ENCODE peak calls at places on chromosomes 6 and 20, in six cellular contexts. One of them, this sample, is unnamed. For H3K9me3 and H3K27me3, the result is how much of the 10 kb centered on the place peaks cover.

GRCh38 chr6:54291146-54291545 is 17.1 kb upstream of the TINAG start:
- DNase-seq in aorta: no peak
- DNase-seq in naive thymus-derived CD4-positive, alpha-beta T cell: no peak
- DNase-seq in osteoblast: peak
- DNase-seq in pancreas: no peak
- DNase-seq in CD8-positive, alpha-beta T cell: no peak
- DNase-seq in this sample: no peak

GRCh38 chr6:163768905-163769304 is 354.4 kb downstream of the QKI start:
- DNase-seq in CD8-positive, alpha-beta T cell: no peak
- DNase-seq in naive thymus-derived CD4-positive, alpha-beta T cell: no peak
- DNase-seq in aorta: no peak
- DNase-seq in osteoblast: no peak
- DNase-seq in pancreas: no peak
- DNase-seq in this sample: no peak

GRCh38 chr6:44133003-44133931 is 5.9 kb downstream of the TMEM63B start:
- DNase-seq in aorta: peak
- DNase-seq in naive thymus-derived CD4-positive, alpha-beta T cell: no peak
- DNase-seq in osteoblast: peak
- DNase-seq in pancreas: no peak
- DNase-seq in CD8-positive, alpha-beta T cell: no peak
- DNase-seq in this sample: no peak

GRCh38 chr20:23889775-23890187 is 10.2 kb upstream of the CST5 start:
- DNase-seq in CD8-positive, alpha-beta T cell: peak
- DNase-seq in naive thymus-derived CD4-positive, alpha-beta T cell: peak
- DNase-seq in pancreas: peak
- DNase-seq in aorta: no peak
- DNase-seq in osteoblast: peak
- DNase-seq in this sample: peak

GRCh38 chr20:62117658-62118057 is 4.6 kb upstream of the LSM14B start:
- DNase-seq in pancreas: no peak
- DNase-seq in CD8-positive, alpha-beta T cell: peak
- DNase-seq in aorta: peak
- DNase-seq in naive thymus-derived CD4-positive, alpha-beta T cell: peak
- DNase-seq in osteoblast: peak
- DNase-seq in this sample: peak

GRCh38 chr20:8621021-8621420 is 447.9 kb upstream of the PLCB4 start:
- DNase-seq in osteoblast: no peak
- DNase-seq in pancreas: no peak
- DNase-seq in naive thymus-derived CD4-positive, alpha-beta T cell: no peak
- DNase-seq in CD8-positive, alpha-beta T cell: no peak
- DNase-seq in aorta: no peak
- DNase-seq in this sample: no peak

GRCh38 chr6:43682724-43683429 is 4.7 kb downstream of the MRPS18A start:
- DNase-seq in naive thymus-derived CD4-positive, alpha-beta T cell: no peak
- DNase-seq in osteoblast: no peak
- DNase-seq in CD8-positive, alpha-beta T cell: no peak
- DNase-seq in pancreas: no peak
- DNase-seq in aorta: no peak
- DNase-seq in this sample: no peak

GRCh38 chr20:23632711-23633573 is 4.8 kb downstream of the CST3 start:
- DNase-seq in osteoblast: peak
- DNase-seq in CD8-positive, alpha-beta T cell: no peak
- DNase-seq in pancreas: no peak
- DNase-seq in naive thymus-derived CD4-positive, alpha-beta T cell: no peak
- DNase-seq in aorta: no peak
- DNase-seq in this sample: no peak

GRCh38 chr20:50872562-50873288 is 58.5 kb downstream of the ADNP start:
- DNase-seq in aorta: peak
- DNase-seq in pancreas: no peak
- DNase-seq in naive thymus-derived CD4-positive, alpha-beta T cell: no peak
- DNase-seq in CD8-positive, alpha-beta T cell: no peak
- DNase-seq in osteoblast: peak
- DNase-seq in this sample: no peak

GRCh38 chr6:146598785-146599405 is at the start of gene ADGB:
- DNase-seq in pancreas: peak
- DNase-seq in aorta: peak
- DNase-seq in osteoblast: peak
- DNase-seq in CD8-positive, alpha-beta T cell: no peak
- DNase-seq in naive thymus-derived CD4-positive, alpha-beta T cell: no peak
- DNase-seq in this sample: no peak

GRCh38 chr6:47701374-47701773 is 3.0 kb downstream of the ADGRF4 start:
- DNase-seq in CD8-positive, alpha-beta T cell: no peak
- DNase-seq in osteoblast: no peak
- DNase-seq in pancreas: no peak
- DNase-seq in naive thymus-derived CD4-positive, alpha-beta T cell: no peak
- DNase-seq in aorta: no peak
- DNase-seq in this sample: peak

GRCh38 chr20:32007787-32008616 is 2.2 kb upstream of the CCM2L start:
- DNase-seq in osteoblast: no peak
- DNase-seq in aorta: no peak
- DNase-seq in naive thymus-derived CD4-positive, alpha-beta T cell: no peak
- DNase-seq in CD8-positive, alpha-beta T cell: no peak
- DNase-seq in pancreas: no peak
- DNase-seq in this sample: no peak

GRCh38 chr20:9068232-9068781 is 580 bp upstream of the PLCB4 start:
- DNase-seq in naive thymus-derived CD4-positive, alpha-beta T cell: no peak
- DNase-seq in aorta: peak
- DNase-seq in osteoblast: peak
- DNase-seq in pancreas: peak
- DNase-seq in CD8-positive, alpha-beta T cell: no peak
- DNase-seq in this sample: no peak

GRCh38 chr6:52352239-52353008 is 9.5 kb upstream of the PAQR8 start:
- DNase-seq in osteoblast: peak
- DNase-seq in CD8-positive, alpha-beta T cell: no peak
- DNase-seq in pancreas: peak
- DNase-seq in naive thymus-derived CD4-positive, alpha-beta T cell: no peak
- DNase-seq in aorta: peak
- DNase-seq in this sample: no peak

GRCh38 chr6:102474041-102474807 is 1080.7 kb downstream of the GRIK2 start:
- DNase-seq in CD8-positive, alpha-beta T cell: no peak
- DNase-seq in osteoblast: no peak
- DNase-seq in aorta: no peak
- DNase-seq in pancreas: no peak
- DNase-seq in naive thymus-derived CD4-positive, alpha-beta T cell: no peak
- DNase-seq in this sample: no peak

GRCh38 chr6:53718597-53719460 is 53.3 kb upstream of the KLHL31 start:
- DNase-seq in pancreas: peak
- DNase-seq in aorta: no peak
- DNase-seq in CD8-positive, alpha-beta T cell: no peak
- DNase-seq in osteoblast: no peak
- DNase-seq in naive thymus-derived CD4-positive, alpha-beta T cell: peak
- DNase-seq in this sample: peak

GRCh38 chr6:158938220-158938619 is 61.8 kb downstream of the RSPH3 start:
- DNase-seq in aorta: no peak
- DNase-seq in pancreas: no peak
- DNase-seq in CD8-positive, alpha-beta T cell: no peak
- DNase-seq in osteoblast: peak
- DNase-seq in naive thymus-derived CD4-positive, alpha-beta T cell: no peak
- DNase-seq in this sample: no peak

GRCh38 chr6:43310624-43311023 is 2.0 kb upstream of the CRIP3 start:
- DNase-seq in CD8-positive, alpha-beta T cell: no peak
- DNase-seq in naive thymus-derived CD4-positive, alpha-beta T cell: no peak
- DNase-seq in pancreas: no peak
- DNase-seq in osteoblast: no peak
- DNase-seq in aorta: no peak
- DNase-seq in this sample: no peak

GRCh38 chr6:157380458-157380778 is 572 bp upstream of the ZDHHC14 start:
- DNase-seq in naive thymus-derived CD4-positive, alpha-beta T cell: no peak
- DNase-seq in CD8-positive, alpha-beta T cell: no peak
- DNase-seq in osteoblast: no peak
- DNase-seq in pancreas: no peak
- DNase-seq in aorta: no peak
- DNase-seq in this sample: no peak

GRCh38 chr6:157380779-157381561 is at the start of gene ZDHHC14:
- DNase-seq in osteoblast: peak
- DNase-seq in naive thymus-derived CD4-positive, alpha-beta T cell: peak
- DNase-seq in aorta: peak
- DNase-seq in pancreas: peak
- DNase-seq in CD8-positive, alpha-beta T cell: peak
- DNase-seq in this sample: peak

GRCh38 chr6:157383471-157383870 is 2.5 kb downstream of the ZDHHC14 start:
- DNase-seq in naive thymus-derived CD4-positive, alpha-beta T cell: no peak
- DNase-seq in osteoblast: no peak
- DNase-seq in aorta: no peak
- DNase-seq in pancreas: no peak
- DNase-seq in CD8-positive, alpha-beta T cell: no peak
- DNase-seq in this sample: no peak

GRCh38 chr6:157379656-157380457 is 1.1 kb upstream of the ZDHHC14 start:
- DNase-seq in osteoblast: peak
- DNase-seq in CD8-positive, alpha-beta T cell: peak
- DNase-seq in pancreas: peak
- DNase-seq in naive thymus-derived CD4-positive, alpha-beta T cell: peak
- DNase-seq in aorta: peak
- DNase-seq in this sample: peak

DNA sequence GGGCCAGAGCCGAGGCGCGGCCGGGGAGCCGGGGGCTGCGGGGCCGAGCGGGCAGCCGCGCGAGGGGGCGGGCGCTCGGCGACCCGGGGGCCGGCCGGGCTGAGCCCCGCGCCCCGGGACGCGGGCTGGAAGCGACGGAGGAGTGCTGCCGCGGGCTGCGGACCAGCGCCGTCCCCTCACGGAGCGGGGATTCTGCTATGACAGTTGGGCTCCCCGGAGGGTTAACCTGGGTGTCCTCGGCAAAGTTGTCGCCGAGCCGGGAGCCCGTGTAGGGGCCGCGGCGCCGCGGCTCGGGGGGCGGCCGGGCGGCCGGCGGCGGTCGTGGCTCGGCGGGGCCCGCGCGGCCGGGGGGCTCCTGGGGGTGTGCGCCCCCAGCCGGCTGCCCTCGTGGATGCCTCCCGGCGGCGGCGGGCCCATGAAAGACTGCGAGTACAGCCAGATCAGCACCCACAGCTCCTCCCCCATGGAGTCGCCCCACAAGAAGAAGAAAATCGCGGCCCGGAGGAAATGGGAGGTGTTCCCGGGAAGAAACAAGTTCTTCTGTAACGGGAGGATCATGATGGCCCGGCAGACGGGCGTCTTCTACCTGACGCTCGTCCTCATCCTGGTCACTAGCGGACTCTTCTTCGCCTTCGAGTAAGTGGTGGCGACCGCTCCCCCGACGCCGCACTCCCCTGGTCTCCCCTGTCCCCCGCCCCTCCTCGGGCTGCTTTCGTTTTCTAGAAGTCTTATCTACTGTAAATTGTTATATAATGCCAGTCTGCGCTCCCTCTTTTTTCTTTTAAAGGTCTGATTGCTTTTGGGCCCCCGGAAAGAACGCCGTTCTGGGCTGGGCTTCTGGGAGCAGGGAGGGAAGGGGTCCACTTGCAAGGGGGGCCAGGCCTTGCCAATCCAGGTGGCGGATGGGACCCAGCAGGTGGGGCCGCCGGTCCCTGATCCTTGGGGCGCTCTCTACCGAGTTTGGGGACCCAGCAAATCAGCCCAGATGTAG is 936 bp downstream of the ZDHHC14 start:
- DNase-seq in aorta: peak
- DNase-seq in naive thymus-derived CD4-positive, alpha-beta T cell: peak
- DNase-seq in pancreas: peak
- DNase-seq in osteoblast: peak
- DNase-seq in CD8-positive, alpha-beta T cell: peak
- DNase-seq in this sample: peak
- H3K27ac ChIP-seq in aorta: peak
- H3K27ac ChIP-seq in naive thymus-derived CD4-positive, alpha-beta T cell: peak
- H3K27ac ChIP-seq in pancreas: peak
- H3K27ac ChIP-seq in osteoblast: no peak
- H3K27ac ChIP-seq in CD8-positive, alpha-beta T cell: peak
- H3K27ac ChIP-seq in this sample: peak

DNA sequence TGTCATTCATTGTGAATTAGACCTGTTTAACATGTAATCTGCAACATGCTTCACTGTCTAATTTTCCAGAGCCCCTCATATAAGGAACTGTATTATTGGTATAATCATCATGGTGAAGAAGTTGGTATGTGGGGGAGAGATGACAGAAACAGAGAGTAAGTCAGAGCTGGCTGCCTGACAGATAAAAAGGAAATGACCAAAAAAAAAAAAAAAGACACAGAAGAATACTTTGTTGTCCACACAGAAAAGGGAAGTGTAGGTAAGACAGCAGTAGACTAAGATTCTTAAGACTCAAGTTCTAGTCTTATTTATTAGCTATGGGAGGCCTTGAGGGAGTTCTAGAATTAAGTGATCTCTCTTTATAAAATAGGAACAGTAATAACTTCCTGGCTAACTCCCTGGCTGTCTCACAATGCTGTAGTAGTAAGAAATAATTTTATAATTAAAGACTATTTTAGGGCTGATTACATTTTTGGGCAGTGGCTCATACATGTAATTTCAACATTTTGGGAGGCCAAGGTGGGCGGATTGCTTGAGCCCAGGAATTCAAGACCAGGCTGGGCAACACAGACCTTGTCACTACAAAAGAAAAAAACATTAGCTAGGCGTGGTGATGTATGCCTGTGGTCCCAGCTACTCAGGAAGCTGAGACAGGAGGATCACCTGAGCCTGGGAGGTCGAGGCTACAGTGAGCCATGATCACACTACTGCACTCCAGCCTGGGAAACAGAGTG is 102.5 kb downstream of the PRL start:
- DNase-seq in pancreas: no peak
- DNase-seq in CD8-positive, alpha-beta T cell: no peak
- DNase-seq in aorta: no peak
- DNase-seq in naive thymus-derived CD4-positive, alpha-beta T cell: no peak
- DNase-seq in osteoblast: no peak
- DNase-seq in this sample: no peak
- H3K9me3 ChIP-seq in pancreas: under half
- H3K9me3 ChIP-seq in CD8-positive, alpha-beta T cell: under half
- H3K9me3 ChIP-seq in aorta: under half
- H3K9me3 ChIP-seq in naive thymus-derived CD4-positive, alpha-beta T cell: under half
- H3K9me3 ChIP-seq in osteoblast: under half
- H3K9me3 ChIP-seq in this sample: under half

GRCh38 chr6:149939909-149940672 is 1.7 kb upstream of the ULBP2 start:
- DNase-seq in osteoblast: no peak
- DNase-seq in naive thymus-derived CD4-positive, alpha-beta T cell: no peak
- DNase-seq in CD8-positive, alpha-beta T cell: peak
- DNase-seq in aorta: no peak
- DNase-seq in pancreas: no peak
- DNase-seq in this sample: no peak
- H3K27me3 ChIP-seq in osteoblast: under half
- H3K27me3 ChIP-seq in naive thymus-derived CD4-positive, alpha-beta T cell: under half
- H3K27me3 ChIP-seq in CD8-positive, alpha-beta T cell: under half
- H3K27me3 ChIP-seq in aorta: under half
- H3K27me3 ChIP-seq in pancreas: under half
- H3K27me3 ChIP-seq in this sample: under half

GRCh38 chr20:58483051-58483450 is 32.1 kb downstream of the APCDD1L start:
- DNase-seq in aorta: no peak
- DNase-seq in naive thymus-derived CD4-positive, alpha-beta T cell: no peak
- DNase-seq in osteoblast: no peak
- DNase-seq in CD8-positive, alpha-beta T cell: no peak
- DNase-seq in pancreas: no peak
- DNase-seq in this sample: no peak

GRCh38 chr20:58480455-58481356 is 34.5 kb downstream of the APCDD1L start:
- DNase-seq in pancreas: no peak
- DNase-seq in aorta: no peak
- DNase-seq in osteoblast: no peak
- DNase-seq in CD8-positive, alpha-beta T cell: no peak
- DNase-seq in naive thymus-derived CD4-positive, alpha-beta T cell: no peak
- DNase-seq in this sample: no peak

GRCh38 chr20:58482416-58482815 is 32.8 kb downstream of the APCDD1L start:
- DNase-seq in osteoblast: no peak
- DNase-seq in CD8-positive, alpha-beta T cell: no peak
- DNase-seq in pancreas: no peak
- DNase-seq in aorta: no peak
- DNase-seq in naive thymus-derived CD4-positive, alpha-beta T cell: no peak
- DNase-seq in this sample: no peak

GRCh38 chr20:58479666-58480454 is 35.3 kb downstream of the APCDD1L start:
- DNase-seq in CD8-positive, alpha-beta T cell: no peak
- DNase-seq in pancreas: no peak
- DNase-seq in osteoblast: no peak
- DNase-seq in naive thymus-derived CD4-positive, alpha-beta T cell: no peak
- DNase-seq in aorta: no peak
- DNase-seq in this sample: no peak

GRCh38 chr20:58481541-58482021 is 33.6 kb downstream of the APCDD1L start:
- DNase-seq in aorta: no peak
- DNase-seq in CD8-positive, alpha-beta T cell: peak
- DNase-seq in naive thymus-derived CD4-positive, alpha-beta T cell: peak
- DNase-seq in osteoblast: peak
- DNase-seq in pancreas: no peak
- DNase-seq in this sample: no peak
- H3K27ac ChIP-seq in aorta: no peak
- H3K27ac ChIP-seq in CD8-positive, alpha-beta T cell: no peak
- H3K27ac ChIP-seq in naive thymus-derived CD4-positive, alpha-beta T cell: no peak
- H3K27ac ChIP-seq in osteoblast: peak
- H3K27ac ChIP-seq in pancreas: no peak
- H3K27ac ChIP-seq in this sample: no peak

This sample was measured in CD4-positive, CD25-positive, alpha-beta regulatory T cell.